ENCODE peak calls at places on chromosomes 5 and 9, in four cellular contexts. I, W, B and S are unnamed samples.

GRCh38 chr9:121634329-121634784 is 17.1 kb upstream of the DAB2IP start:
- DNase-seq in I (no peak), W (no peak), B (no peak), S (no peak)

GRCh38 chr5:90201923-90202322 is 207.6 kb downstream of the CETN3 start:
- DNase-seq in W (no peak), B (peak), I (no peak), S (no peak)

GRCh38 chr9:35105571-35106342 is 2.8 kb upstream of the STOML2 start:
- DNase-seq in W (no peak), I (no peak), B (no peak), S (no peak)

GRCh38 chr5:20248102-20248501 is 260.1 kb upstream of the CDH18 start:
- DNase-seq in I (no peak), W (no peak), B (no peak), S (no peak)

GRCh38 chr5:168433982-168434381 is 52.3 kb upstream of the RARS1 start:
- DNase-seq in B (peak), W (no peak), I (peak), S (no peak)

GRCh38 chr9:92100237-92100911 is 14.8 kb downstream of the SPTLC1 start:
- DNase-seq in B (peak), W (no peak), I (peak), S (no peak)

GRCh38 chr9:16413509-16414016 is 456.9 kb downstream of the BNC2 start:
- DNase-seq in I (no peak), B (peak), W (no peak), S (no peak)

GRCh38 chr5:2007906-2008437 is 125.2 kb upstream of the IRX4 start:
- DNase-seq in W (no peak), I (no peak), B (peak), S (no peak)

GRCh38 chr5:17089690-17090089 is 127.7 kb upstream of the BASP1 start:
- DNase-seq in I (peak), B (no peak), W (no peak), S (no peak)

DNA sequence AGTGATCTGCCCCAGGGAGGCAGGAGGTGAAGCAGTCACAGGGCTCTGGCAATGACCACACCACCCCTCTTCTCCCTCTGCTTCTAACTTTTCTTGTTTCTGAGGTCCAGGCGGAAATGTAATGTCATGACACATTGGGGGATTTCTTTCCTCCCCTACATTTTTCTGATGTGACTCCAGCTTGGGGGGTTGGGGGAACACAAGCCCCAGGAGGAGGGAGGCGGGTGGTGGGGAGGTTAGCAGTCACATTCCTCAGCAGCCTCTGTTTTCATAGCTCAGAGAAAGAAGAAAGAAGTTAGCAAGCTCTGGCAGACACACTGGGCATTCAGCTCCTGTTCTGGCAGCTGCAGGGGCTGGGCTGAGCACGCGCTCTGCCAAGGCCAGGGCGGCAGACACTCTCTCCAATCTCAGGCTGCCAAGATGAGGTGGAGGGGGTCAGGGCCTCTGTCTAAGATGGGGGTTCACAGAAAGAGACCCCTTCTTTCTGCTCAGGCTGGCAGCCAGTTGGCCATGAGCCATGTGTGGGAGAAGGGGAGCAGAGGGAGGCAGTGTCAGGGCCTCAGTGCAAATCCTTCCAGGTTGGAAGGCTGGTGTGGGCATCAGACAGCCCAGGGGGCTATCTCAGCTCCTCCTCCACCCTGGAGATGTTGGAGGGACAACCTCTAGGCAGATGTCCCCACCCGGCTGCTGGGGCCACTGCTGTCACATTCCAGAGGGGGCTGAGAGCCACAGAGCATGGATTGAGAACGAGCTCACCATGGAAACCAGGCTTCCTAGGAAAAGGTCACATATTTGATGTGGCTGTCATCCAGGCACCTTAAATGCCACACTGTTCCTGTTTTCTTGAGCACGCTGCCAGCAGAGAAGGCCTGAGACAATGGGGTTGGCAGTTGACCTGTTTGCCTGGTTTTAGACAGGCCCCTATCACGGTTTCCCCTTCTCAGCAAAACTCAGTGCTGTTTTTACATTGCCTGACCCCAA is 20.1 kb upstream of the PFDN1 start:
- DNase-seq in W (no peak), I (peak), B (peak), S (peak)
- H3K4me3 ChIP-seq in W (no peak), I (no peak), B (no peak), S (no peak)

GRCh38 chr9:70617033-70617432 is 202.6 kb upstream of the KLF9 start:
- DNase-seq in W (no peak), I (no peak), B (no peak), S (no peak)

GRCh38 chr9:70616401-70617010 is 202.0 kb upstream of the KLF9 start:
- DNase-seq in W (no peak), B (no peak), I (no peak), S (no peak)

GRCh38 chr9:70613024-70613768 is 198.7 kb upstream of the KLF9 start:
- DNase-seq in W (no peak), I (no peak), B (no peak), S (no peak)

GRCh38 chr9:70614786-70615565 is 200.5 kb upstream of the KLF9 start:
- DNase-seq in W (no peak), B (no peak), I (no peak), S (no peak)

DNA sequence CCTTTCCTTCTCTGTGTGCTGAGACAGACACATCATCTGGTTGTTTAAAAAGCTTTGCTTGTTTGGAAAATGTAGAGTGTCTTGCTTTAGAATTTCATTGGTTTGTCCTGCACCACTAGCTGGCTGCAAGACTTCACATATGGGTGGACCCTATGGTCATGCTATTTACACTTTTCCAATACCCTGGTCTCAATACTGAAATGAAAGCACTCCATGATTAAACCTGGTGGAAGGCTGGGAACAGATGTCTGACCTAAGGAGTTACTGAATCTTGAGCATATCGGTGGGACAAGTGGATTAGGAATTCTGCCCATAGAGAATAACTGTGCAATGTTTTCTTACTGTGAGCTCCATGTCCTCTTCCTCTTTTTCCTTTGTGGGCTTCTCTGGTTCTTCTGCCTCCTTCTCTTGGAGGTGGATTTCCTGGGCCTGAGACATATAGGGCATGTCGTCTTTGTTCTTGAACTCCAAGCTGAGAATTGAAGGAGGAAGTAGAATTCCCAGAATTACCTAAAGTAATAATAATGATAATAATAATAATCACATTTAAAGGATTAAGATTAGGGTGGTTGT is 201.2 kb upstream of the KLF9 start:
- DNase-seq in I (no peak), B (no peak), W (no peak), S (no peak)
- H3K4me3 ChIP-seq in I (no peak), B (no peak), W (no peak), S (no peak)

GRCh38 chr5:180618487-180618829 is 27.2 kb upstream of the SCGB3A1 start:
- DNase-seq in W (no peak), B (no peak), I (no peak), S (no peak)
- H3K4me3 ChIP-seq in W (no peak), B (peak), I (no peak), S (peak)

DNA sequence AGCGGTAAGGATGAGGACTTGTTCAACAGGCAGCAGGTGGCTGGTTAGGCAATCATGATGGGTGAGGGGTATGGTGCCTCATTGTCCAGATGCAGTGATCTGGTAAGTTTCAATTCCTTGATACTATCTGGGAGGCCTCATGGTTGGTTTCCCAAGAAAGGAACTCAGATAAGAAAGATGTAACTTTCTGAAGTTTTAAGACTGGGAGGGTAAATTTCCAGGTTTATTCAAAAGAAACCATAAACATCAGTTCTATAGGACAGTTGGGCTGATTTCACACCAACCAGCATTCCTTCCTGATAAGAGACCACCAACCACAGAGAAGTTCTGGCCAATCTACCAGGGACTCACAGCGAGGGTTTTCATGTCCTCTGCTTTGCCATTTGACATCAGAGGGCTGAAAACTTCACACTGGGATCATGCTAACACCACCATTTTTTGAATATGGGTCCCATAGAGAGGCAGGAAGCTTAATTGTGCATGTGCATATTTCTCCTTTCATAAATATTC is 773 bp upstream of the AGGF1 start:
- DNase-seq in W (no peak), I (peak), B (no peak), S (no peak)
- H3K4me3 ChIP-seq in W (peak), I (no peak), B (no peak), S (peak)

DNA sequence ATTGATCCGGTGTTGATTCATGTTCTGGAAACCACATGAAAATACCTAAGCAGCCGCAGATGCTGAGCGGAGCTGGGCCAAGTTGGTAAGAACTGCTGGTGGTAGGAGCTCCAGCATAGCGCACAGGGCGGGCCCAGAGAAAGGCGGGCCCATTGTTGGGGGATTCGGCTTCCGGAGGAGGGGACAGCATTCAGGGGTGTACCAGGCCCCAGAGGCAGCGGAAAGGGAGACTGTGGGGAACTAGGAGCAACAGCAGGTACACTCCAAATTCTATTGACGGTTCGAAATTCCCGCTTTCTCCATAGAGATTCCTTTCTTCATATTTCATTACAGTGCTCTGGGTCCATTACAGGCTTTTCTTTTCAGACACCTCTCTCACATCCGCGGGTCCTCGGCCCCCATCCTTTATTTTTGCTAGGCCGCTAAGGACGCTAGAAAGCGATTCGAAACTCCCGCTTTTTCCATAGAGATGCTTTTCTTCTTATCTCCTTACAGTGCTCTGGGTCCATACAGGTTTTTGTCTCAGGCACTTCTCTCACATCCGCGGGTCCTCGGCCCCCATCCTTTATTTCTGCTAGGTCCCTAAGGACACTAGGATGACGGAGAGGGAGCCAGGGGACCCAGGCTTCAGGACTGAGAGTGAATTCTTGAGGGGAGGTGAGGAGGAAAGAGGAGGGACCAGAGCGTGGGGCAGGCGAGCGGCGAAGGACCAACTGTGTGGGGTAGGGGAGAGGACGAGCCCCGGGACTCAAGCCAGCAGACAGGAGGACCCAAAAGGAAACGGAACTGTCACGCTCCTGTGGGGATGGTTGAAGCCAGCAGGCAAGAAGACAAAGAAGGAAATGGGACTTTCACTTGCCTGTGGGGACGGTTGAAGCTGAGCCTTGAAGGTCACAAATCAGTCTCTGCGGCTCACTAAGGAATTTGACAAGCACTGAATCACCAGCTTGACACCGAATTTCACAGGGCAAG is at the start of gene CCDC152:
- DNase-seq in I (peak), W (no peak), B (peak), S (no peak)
- H3K4me3 ChIP-seq in I (peak), W (peak), B (peak), S (peak)

DNA sequence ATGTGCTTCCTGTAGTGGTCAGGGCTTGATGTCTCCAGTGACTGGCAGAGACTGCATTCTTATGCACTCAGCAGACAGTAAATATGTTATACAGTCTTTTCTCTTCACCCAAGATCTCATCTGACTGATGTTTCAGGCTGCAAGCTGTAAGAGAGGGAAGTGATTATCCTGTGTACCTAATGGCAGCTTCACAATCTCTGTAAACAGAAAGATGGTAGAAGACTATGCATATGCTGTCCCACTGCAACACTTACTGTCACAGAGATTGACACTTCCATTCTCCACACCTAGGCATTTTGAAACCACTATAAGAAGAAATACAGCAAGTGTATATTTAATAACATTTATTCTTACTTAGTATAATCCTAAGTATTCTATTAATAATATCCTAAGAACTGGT is 97.6 kb upstream of the ANXA1 start:
- DNase-seq in W (no peak), B (no peak), I (no peak), S (no peak)
- H3K4me3 ChIP-seq in W (no peak), B (no peak), I (no peak), S (no peak)

DNA sequence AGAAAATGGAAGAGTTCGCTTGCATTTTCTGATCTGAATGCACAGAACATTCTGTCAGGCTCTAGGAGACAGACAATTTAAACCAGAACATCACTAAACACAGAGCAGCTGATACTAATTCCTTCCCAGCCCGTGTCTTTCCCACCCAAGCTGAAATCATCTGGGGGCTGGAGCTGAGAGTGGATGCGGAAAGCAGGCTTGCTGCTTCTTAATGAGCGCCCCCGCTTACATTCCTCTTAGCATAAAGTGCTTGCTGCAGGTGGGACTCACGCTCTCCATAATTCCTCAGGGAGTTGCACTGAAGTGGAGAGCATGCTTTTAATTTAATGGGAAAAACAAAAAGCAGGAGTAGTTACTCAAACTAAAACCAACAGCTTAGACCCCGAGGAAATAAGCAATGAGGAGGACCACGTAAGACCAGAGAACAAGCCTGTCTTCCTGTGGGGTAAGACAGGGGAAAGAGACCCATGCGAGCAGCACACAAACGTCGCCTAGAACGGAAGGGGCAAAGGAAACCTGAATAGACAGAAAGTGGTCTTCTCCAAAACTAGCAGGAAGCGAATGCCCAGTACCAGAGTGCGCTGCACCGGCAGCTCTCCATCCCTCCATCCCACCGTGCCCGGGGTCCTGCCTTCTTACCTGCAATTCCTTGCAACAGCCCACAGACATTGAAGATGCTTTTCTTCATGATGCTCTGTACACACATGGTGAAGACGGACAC is 139.3 kb downstream of the LHFPL2 start:
- DNase-seq in W (no peak), B (no peak), I (no peak), S (no peak)
- H3K4me3 ChIP-seq in W (peak), B (peak), I (no peak), S (peak)

DNA sequence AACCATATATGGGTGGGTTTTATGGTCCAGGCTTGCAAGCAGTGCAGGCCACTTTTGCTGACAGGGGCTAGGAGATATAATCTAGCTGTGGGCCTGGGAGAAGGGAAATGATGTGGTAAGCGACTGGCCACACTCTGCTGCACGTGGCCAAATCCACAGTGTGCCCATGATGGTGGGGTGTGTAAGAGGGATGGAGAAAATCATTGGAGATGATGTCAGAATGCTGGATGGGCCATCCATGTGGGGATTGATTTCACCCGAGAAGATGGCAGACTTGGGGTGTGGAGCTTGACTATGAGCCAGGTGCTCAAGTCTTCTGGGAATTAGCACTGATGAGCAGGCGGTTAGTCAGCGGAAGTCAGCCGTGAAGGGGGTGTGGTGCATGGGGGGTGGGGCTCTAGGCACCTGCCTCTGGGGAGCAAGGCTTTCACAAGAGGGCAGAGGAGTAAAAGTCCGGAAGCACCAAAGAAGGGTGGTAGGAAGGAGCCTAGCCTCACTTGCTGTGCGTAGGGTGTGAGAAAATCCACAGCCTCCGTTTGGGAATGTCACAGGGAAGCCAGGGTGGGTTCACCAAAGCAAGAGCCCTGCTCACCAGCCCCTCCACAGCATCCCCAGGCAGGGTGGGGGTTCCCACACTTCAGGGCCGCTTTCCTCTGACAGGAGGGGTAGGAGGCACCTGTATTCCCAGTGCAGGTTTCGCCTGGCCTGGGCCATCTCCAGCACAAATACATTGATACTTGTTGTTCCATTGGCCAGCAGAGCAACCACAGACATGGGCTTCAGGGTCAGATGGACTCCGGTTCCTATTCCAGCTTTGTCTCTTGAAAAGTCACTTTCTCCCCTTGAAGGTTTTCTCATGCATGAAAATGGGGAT is 44.5 kb upstream of the ANGPTL2 start:
- DNase-seq in I (no peak), B (peak), W (peak), S (no peak)
- H3K4me3 ChIP-seq in I (no peak), B (no peak), W (no peak), S (no peak)